ENCODE peak calls at places on chromosomes 4 and X, in eight cellular contexts. M, U, R, J, S, L, G and X are unnamed samples.
A peak's percentile ranks its signal among the peaks of the same experiment; 100 is the strongest.

GRCh38 chr4:3406021-3406420 is 35.7 kb upstream of the HGFAC start:
- DNase-seq in L (no peak), U (no peak), S (no peak), G (no peak), R (no peak), J (no peak), M (no peak), X (no peak)

GRCh38 chr4:19971829-19972228 is 279.9 kb upstream of the SLIT2 start:
- DNase-seq in M (no peak), U (no peak), S (peak; percentile 43), L (no peak), G (peak; percentile 25), J (no peak), R (peak; percentile 5), X (no peak)

GRCh38 chr4:168811793-168812651 is 198.0 kb downstream of the CBR4 start:
- DNase-seq in M (no peak), L (peak; percentile 70), R (no peak), S (peak; percentile 56), G (peak; percentile 69), U (no peak), J (no peak), X (no peak)

GRCh38 chrX:29858714-29859113 is 356.6 kb upstream of the MAGEB2 start:
- DNase-seq in S (peak; percentile 13), R (no peak), L (peak; percentile 0), G (peak; percentile 16), J (no peak), M (no peak), U (no peak), X (no peak)

GRCh38 chr4:123856689-123857545 is 460.3 kb downstream of the SPRY1 start:
- DNase-seq in S (peak; percentile 73), J (peak; percentile 4), U (no peak), L (no peak), M (no peak), G (peak; percentile 61), R (peak; percentile 83), X (no peak)

GRCh38 chrX:11329016-11329415 is 35.8 kb downstream of the AMELX start:
- DNase-seq in G (peak; percentile 15), U (no peak), R (no peak), L (peak; percentile 43), S (no peak), J (no peak), M (no peak), X (no peak)

GRCh38 chrX:42107495-42108139 is 184.3 kb upstream of the CASK start:
- DNase-seq in U (peak; percentile 54), L (no peak), G (no peak), S (no peak), R (no peak), J (no peak), M (no peak), X (no peak)

GRCh38 chr4:56197387-56197786 is 189.9 kb downstream of the AASDH start:
- DNase-seq in L (peak; percentile 9), M (no peak), R (no peak), J (no peak), S (peak; percentile 15), U (no peak), G (no peak), X (no peak)

GRCh38 chrX:105821471-105822081 is 763 bp upstream of the NRK start:
- DNase-seq in U (no peak), J (no peak), S (peak; percentile 35), G (no peak), M (no peak), L (no peak), R (peak; percentile 84), X (no peak)

GRCh38 chrX:44975666-44976263 is 102.8 kb downstream of the KDM6A start:
- DNase-seq in L (peak; percentile 63), J (no peak), R (no peak), M (no peak), U (peak; percentile 22), G (peak; percentile 15), S (no peak), X (no peak)

GRCh38 chr4:107718351-107718965 is 1.6 kb downstream of the PAPSS1 start:
- DNase-seq in M (no peak), S (no peak), J (no peak), R (no peak), G (no peak), U (peak; percentile 36), L (peak; percentile 76), X (peak; percentile 40)

GRCh38 chrX:118975831-118976598 is 1.6 kb downstream of the LONRF3 start:
- DNase-seq in U (peak; percentile 25), S (peak; percentile 48), J (no peak), M (peak; percentile 83), R (peak; percentile 32), G (peak; percentile 11), L (no peak), X (peak; percentile 30)

GRCh38 chr4:11130195-11130975 is 298.3 kb downstream of the HS3ST1 start:
- DNase-seq in L (peak; percentile 21), J (no peak), U (no peak), M (no peak), R (no peak), S (peak; percentile 80), G (peak; percentile 99), X (no peak)

GRCh38 chrX:23127586-23127985 is 127.8 kb downstream of the DDX53 start:
- DNase-seq in J (no peak), G (no peak), R (no peak), S (no peak), U (no peak), L (no peak), M (no peak), X (no peak)

GRCh38 chrX:129736491-129736890 is 2.3 kb upstream of the XPNPEP2 start:
- DNase-seq in R (no peak), S (no peak), G (no peak), J (no peak), L (no peak), U (no peak), M (no peak), X (no peak)

GRCh38 chrX:11188664-11189063 is 77.5 kb downstream of the HCCS start:
- DNase-seq in L (peak; percentile 74), G (peak; percentile 1), U (no peak), M (no peak), S (no peak), R (no peak), J (no peak), X (no peak)

GRCh38 chr4:168440442-168441264 is 39.6 kb downstream of the DDX60L start:
- DNase-seq in G (peak; percentile 24), U (no peak), R (no peak), J (no peak), M (no peak), L (peak; percentile 62), S (peak; percentile 44), X (peak; percentile 33)

GRCh38 chr4:10115657-10116624 is 658 bp downstream of the WDR1 start:
- DNase-seq in L (peak; percentile 74), R (peak; percentile 72), U (peak; percentile 79), S (no peak), M (no peak), J (no peak), G (peak; percentile 25), X (peak; percentile 80)

GRCh38 chr4:47442980-47443379 is 20.5 kb downstream of the COMMD8 start:
- DNase-seq in L (no peak), U (no peak), G (no peak), J (no peak), M (no peak), R (no peak), S (no peak), X (no peak)
- TF ChIP-seq CTCF in L (no peak), U (no peak), G (no peak), J (no peak), M (no peak), R (no peak), S (no peak), X (no peak)

GRCh38 chr4:61958591-61958990 is 758.5 kb downstream of the ADGRL3 start:
- DNase-seq in M (no peak), J (no peak), U (no peak), L (no peak), G (no peak), R (no peak), S (no peak), X (no peak)
- TF ChIP-seq CTCF in M (no peak), J (no peak), U (no peak), L (no peak), G (no peak), R (no peak), S (no peak), X (no peak)

GRCh38 chrX:150212672-150213480 is 150.2 kb upstream of the MAMLD1 start:
- DNase-seq in S (peak; percentile 57), G (peak; percentile 52), J (no peak), L (no peak), R (peak; percentile 14), U (no peak), M (no peak), X (no peak)

GRCh38 chrX:150216716-150217115 is 146.4 kb upstream of the MAMLD1 start:
- DNase-seq in M (no peak), U (no peak), R (no peak), S (no peak), J (no peak), L (no peak), G (no peak), X (no peak)

GRCh38 chrX:150211988-150212387 is 151.1 kb upstream of the MAMLD1 start:
- DNase-seq in U (no peak), R (no peak), J (no peak), S (no peak), L (peak; percentile 14), G (no peak), M (no peak), X (no peak)

GRCh38 chrX:150207733-150208132 is 155.4 kb upstream of the MAMLD1 start:
- DNase-seq in U (no peak), M (no peak), G (no peak), R (no peak), S (no peak), L (no peak), J (no peak), X (no peak)

DNA sequence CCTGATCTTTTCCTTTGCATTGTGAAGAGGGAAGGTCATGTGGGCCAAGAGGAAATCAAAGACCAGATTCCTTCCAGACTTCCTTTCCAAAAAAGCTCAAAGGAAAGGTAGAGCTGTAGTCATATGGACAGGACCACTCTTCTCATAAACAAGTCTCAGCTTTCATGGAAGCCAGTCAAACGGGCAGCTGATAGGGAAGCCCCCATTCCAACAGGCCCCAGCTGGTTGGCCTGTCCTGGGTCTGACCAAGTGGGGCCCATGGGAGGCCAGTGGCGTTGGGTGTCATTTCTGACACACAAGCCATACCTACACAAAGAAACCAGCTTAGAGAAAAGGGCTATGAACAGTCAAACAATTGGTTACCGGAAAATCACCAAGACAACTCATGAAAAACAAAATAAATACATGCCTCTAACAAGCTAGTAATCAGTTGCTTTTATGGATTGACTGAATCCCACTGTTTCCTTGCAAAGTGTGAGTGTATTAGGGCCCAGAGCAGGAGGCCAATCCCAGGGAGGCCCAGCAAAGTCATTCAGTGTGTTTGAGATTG is 149.6 kb upstream of the MAMLD1 start:
- DNase-seq in J (no peak), G (no peak), S (no peak), U (no peak), M (no peak), R (no peak), L (no peak), X (no peak)
- TF ChIP-seq CTCF in J (no peak), G (no peak), S (no peak), U (no peak), M (no peak), R (no peak), L (no peak), X (no peak)

GRCh38 chr4:184977747-184978146 is 40.5 kb upstream of the HELT start:
- DNase-seq in R (no peak), J (no peak), U (no peak), G (no peak), S (no peak), L (no peak), M (no peak), X (no peak)
- TF ChIP-seq CTCF in R (no peak), J (no peak), U (no peak), G (no peak), S (no peak), L (no peak), M (no peak), X (no peak)